ENCODE peak calls at places on chromosome 14, in eight cellular contexts. V is left ventricle myocardium inferior; M is hepatocyte; O is CD8-positive, alpha-beta T cell; C is left lung; H is fibroblast of pulmonary artery; Z is adrenal gland; P is brain microvascular endothelial cell. E is an unnamed sample.

GRCh38 chr14:40436551-40436950 is 1004.3 kb upstream of the FBXO33 start:
- DNase-seq in V (no peak), M (no peak), O (no peak), C (no peak), H (no peak), Z (no peak), P (no peak), E (no peak)

GRCh38 chr14:92951912-92952471 is 29.0 kb downstream of the CHGA start:
- DNase-seq in V (peak), M (peak), O (peak), C (peak), H (peak), Z (peak), P (peak), E (peak)

GRCh38 chr14:21308132-21308478 is 28.2 kb downstream of the RPGRIP1 start:
- DNase-seq in V (no peak), M (peak), O (no peak), C (no peak), H (no peak), Z (no peak), P (no peak), E (no peak)

GRCh38 chr14:72810201-72810600 is 83.7 kb downstream of the DPF3 start:
- DNase-seq in V (no peak), M (no peak), O (no peak), C (no peak), H (no peak), Z (no peak), P (no peak), E (peak)

GRCh38 chr14:92452471-92452870 is 61.1 kb upstream of the RIN3 start:
- DNase-seq in V (no peak), M (no peak), O (no peak), C (no peak), H (no peak), Z (no peak), P (no peak), E (no peak)

GRCh38 chr14:102029956-102030355 is 56.9 kb downstream of the HSP90AA1 start:
- DNase-seq in V (no peak), M (no peak), O (no peak), C (no peak), H (no peak), Z (no peak), P (peak), E (no peak)

GRCh38 chr14:61033024-61033423 is 52.0 kb downstream of the SLC38A6 start:
- DNase-seq in V (no peak), M (no peak), O (no peak), C (no peak), H (no peak), Z (no peak), P (no peak), E (no peak)

GRCh38 chr14:93744876-93745275 is 43.4 kb downstream of the PRIMA1 start:
- DNase-seq in V (no peak), M (no peak), O (no peak), C (no peak), H (no peak), Z (no peak), P (no peak), E (no peak)

GRCh38 chr14:100581228-100582145 is 5.7 kb downstream of the BEGAIN start:
- DNase-seq in V (peak), M (no peak), O (no peak), C (no peak), H (no peak), Z (no peak), P (no peak), E (no peak)

GRCh38 chr14:81132492-81132891 is 88.3 kb downstream of the GTF2A1 start:
- DNase-seq in V (no peak), M (no peak), O (no peak), C (no peak), H (no peak), Z (no peak), P (no peak), E (no peak)

GRCh38 chr14:96178674-96179321 is 25.8 kb upstream of the BDKRB2 start:
- DNase-seq in V (no peak), M (no peak), O (no peak), C (no peak), H (no peak), Z (no peak), P (no peak), E (no peak)

GRCh38 chr14:98792171-98792570 is 479.8 kb downstream of the BCL11B start:
- DNase-seq in V (no peak), M (no peak), O (no peak), C (no peak), H (no peak), Z (no peak), P (no peak), E (no peak)

GRCh38 chr14:105861985-105862465 is 335.6 kb downstream of the TMEM121 start:
- DNase-seq in V (peak), M (no peak), O (peak), C (peak), H (no peak), Z (no peak), P (no peak), E (no peak)

GRCh38 chr14:51211149-51211548 is 28.9 kb upstream of the TMX1 start:
- DNase-seq in V (no peak), M (no peak), O (no peak), C (no peak), H (peak), Z (no peak), P (peak), E (peak)

GRCh38 chr14:69086537-69086936 is 66.4 kb downstream of the DCAF5 start:
- DNase-seq in V (no peak), M (no peak), O (no peak), C (no peak), H (no peak), Z (no peak), P (no peak), E (no peak)

GRCh38 chr14:98144964-98145363 is 1127.0 kb downstream of the BCL11B start:
- DNase-seq in V (no peak), M (peak), O (no peak), C (no peak), H (peak), Z (no peak), P (peak), E (peak)

GRCh38 chr14:96911499-96912130 is 114.4 kb downstream of the VRK1 start:
- DNase-seq in V (no peak), M (no peak), O (no peak), C (no peak), H (no peak), Z (no peak), P (no peak), E (no peak)

GRCh38 chr14:72792051-72792788 is 101.7 kb downstream of the DPF3 start:
- DNase-seq in V (peak), M (no peak), O (no peak), C (no peak), H (no peak), Z (peak), P (peak), E (no peak)

GRCh38 chr14:21346532-21347135 is 37.2 kb downstream of the SUPT16H start:
- DNase-seq in V (no peak), M (no peak), O (no peak), C (no peak), H (no peak), Z (no peak), P (no peak), E (no peak)

GRCh38 chr14:57168138-57168695 is 100.5 kb downstream of the EXOC5 start:
- DNase-seq in V (no peak), M (peak), O (no peak), C (no peak), H (no peak), Z (no peak), P (no peak), E (no peak)

GRCh38 chr14:105853089-105853906 is 326.9 kb downstream of the TMEM121 start:
- DNase-seq in V (no peak), M (no peak), O (peak), C (peak), H (no peak), Z (no peak), P (no peak), E (no peak)

GRCh38 chr14:80927385-80927989 is 14.1 kb downstream of the CEP128 start:
- DNase-seq in V (no peak), M (no peak), O (no peak), C (no peak), H (no peak), Z (no peak), P (no peak), E (peak)

GRCh38 chr14:21894003-21894897 is 220.6 kb upstream of the OR4E1 start:
- DNase-seq in V (no peak), M (peak), O (peak), C (no peak), H (no peak), Z (no peak), P (no peak), E (no peak)

GRCh38 chr14:61041704-61042103 is 60.7 kb downstream of the SLC38A6 start:
- DNase-seq in V (no peak), M (no peak), O (no peak), C (no peak), H (no peak), Z (no peak), P (no peak), E (no peak)

GRCh38 chr14:55152052-55152753 is 23.2 kb downstream of the LGALS3 start:
- DNase-seq in V (no peak), M (no peak), O (no peak), C (no peak), H (peak), Z (no peak), P (no peak), E (no peak)

GRCh38 chr14:93954900-93955891 is 21.2 kb downstream of the ASB2 start:
- DNase-seq in V (no peak), M (no peak), O (peak), C (peak), H (no peak), Z (no peak), P (no peak), E (no peak)

GRCh38 chr14:80658733-80659132 is 282.8 kb downstream of the CEP128 start:
- DNase-seq in V (no peak), M (no peak), O (no peak), C (no peak), H (no peak), Z (no peak), P (no peak), E (no peak)

GRCh38 chr14:95026851-95027463 is 130.4 kb downstream of the DICER1 start:
- DNase-seq in V (no peak), M (no peak), O (no peak), C (no peak), H (no peak), Z (no peak), P (no peak), E (no peak)

GRCh38 chr14:71647086-71647784 is 285.0 kb upstream of the RGS6 start:
- DNase-seq in V (no peak), M (peak), O (no peak), C (no peak), H (no peak), Z (no peak), P (no peak), E (peak)

GRCh38 chr14:43408472-43408871 is 1098.6 kb downstream of the FSCB start:
- DNase-seq in V (no peak), M (no peak), O (no peak), C (no peak), H (no peak), Z (no peak), P (no peak), E (peak)

GRCh38 chr14:32366256-32366655 is 37.2 kb downstream of the AKAP6 start:
- DNase-seq in V (no peak), M (peak), O (no peak), C (no peak), H (peak), Z (no peak), P (peak), E (no peak)

GRCh38 chr14:20855652-20856291 is 35.4 kb upstream of the RNASE3 start:
- DNase-seq in V (peak), M (peak), O (no peak), C (peak), H (peak), Z (peak), P (peak), E (peak)

GRCh38 chr14:34340226-34340625 is 121.8 kb downstream of the SPTSSA start:
- DNase-seq in V (no peak), M (no peak), O (no peak), C (no peak), H (no peak), Z (no peak), P (no peak), E (peak)

GRCh38 chr14:79328863-79329262 is 882.4 kb downstream of the DIO2 start:
- DNase-seq in V (no peak), M (no peak), O (no peak), C (no peak), H (no peak), Z (no peak), P (no peak), E (peak)

GRCh38 chr14:81765654-81766275 is 232.1 kb upstream of the SEL1L start:
- DNase-seq in V (no peak), M (no peak), O (no peak), C (no peak), H (no peak), Z (no peak), P (no peak), E (no peak)

GRCh38 chr14:75886661-75887348 is 95.0 kb downstream of the TGFB3 start:
- DNase-seq in V (no peak), M (no peak), O (no peak), C (no peak), H (peak), Z (no peak), P (no peak), E (peak)

GRCh38 chr14:75885829-75886228 is 96.0 kb downstream of the TGFB3 start:
- DNase-seq in V (no peak), M (no peak), O (no peak), C (no peak), H (peak), Z (no peak), P (peak), E (peak)

GRCh38 chr14:75880512-75880911 is 101.3 kb downstream of the TGFB3 start:
- DNase-seq in V (no peak), M (no peak), O (no peak), C (no peak), H (no peak), Z (no peak), P (no peak), E (no peak)

GRCh38 chr14:75881986-75882385 is 99.8 kb downstream of the TGFB3 start:
- DNase-seq in V (no peak), M (no peak), O (no peak), C (no peak), H (no peak), Z (no peak), P (peak), E (no peak)

DNA sequence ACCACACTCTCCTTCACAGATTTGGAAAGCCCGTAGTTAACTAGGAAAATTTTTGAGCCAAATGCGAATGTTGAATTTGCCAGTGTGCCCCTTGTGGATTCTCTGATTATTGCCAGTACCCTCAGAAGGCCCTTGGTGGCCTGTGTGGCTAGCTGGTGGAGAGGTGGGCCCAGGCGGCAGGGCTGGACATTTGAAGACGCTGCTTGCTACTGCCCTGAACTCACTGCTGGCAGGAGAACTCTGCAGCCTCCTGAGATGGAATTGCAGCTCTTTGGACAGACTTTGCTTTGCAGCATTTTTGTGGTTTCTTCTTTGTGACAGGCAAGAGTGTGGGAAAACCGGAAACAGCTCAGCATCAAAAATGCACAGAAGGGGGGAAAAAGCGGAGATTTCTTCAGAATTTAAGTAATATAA is 97.6 kb downstream of the TGFB3 start:
- DNase-seq in V (no peak), M (no peak), O (no peak), C (no peak), H (peak), Z (no peak), P (peak), E (peak)
- TF ChIP-seq CTCF in V (peak), M (peak), O (no peak), C (no peak), H (peak), Z (peak), P (peak), E (peak)

GRCh38 chr14:89651805-89652204 is 234.8 kb upstream of the FOXN3 start:
- DNase-seq in V (no peak), M (no peak), O (no peak), C (no peak), H (no peak), Z (no peak), P (no peak), E (no peak)
- H3K4me3 ChIP-seq in V (no peak), M (no peak), O (no peak), C (no peak), H (no peak), Z (no peak), P (no peak), E (no peak)

GRCh38 chr14:45144658-45145057 is 8.9 kb downstream of the FANCM start:
- DNase-seq in V (no peak), M (no peak), O (no peak), C (no peak), H (no peak), Z (no peak), P (no peak), E (no peak)

GRCh38 chr14:45145214-45145613 is 9.5 kb downstream of the FANCM start:
- DNase-seq in V (no peak), M (no peak), O (no peak), C (no peak), H (no peak), Z (no peak), P (no peak), E (no peak)

GRCh38 chr14:45135181-45135580 is 549 bp upstream of the FANCM start:
- DNase-seq in V (no peak), M (peak), O (no peak), C (no peak), H (peak), Z (no peak), P (peak), E (peak)

GRCh38 chr14:45135659-45136314 is at the start of gene FANCM:
- DNase-seq in V (peak), M (peak), O (peak), C (peak), H (peak), Z (peak), P (peak), E (peak)

GRCh38 chr14:45140661-45141187 is 5.0 kb downstream of the FANCM start:
- DNase-seq in V (no peak), M (no peak), O (no peak), C (no peak), H (no peak), Z (no peak), P (no peak), E (peak)
- TF ChIP-seq CTCF in V (no peak), M (no peak), O (no peak), C (no peak), H (no peak), Z (no peak), P (no peak), E (no peak)

DNA sequence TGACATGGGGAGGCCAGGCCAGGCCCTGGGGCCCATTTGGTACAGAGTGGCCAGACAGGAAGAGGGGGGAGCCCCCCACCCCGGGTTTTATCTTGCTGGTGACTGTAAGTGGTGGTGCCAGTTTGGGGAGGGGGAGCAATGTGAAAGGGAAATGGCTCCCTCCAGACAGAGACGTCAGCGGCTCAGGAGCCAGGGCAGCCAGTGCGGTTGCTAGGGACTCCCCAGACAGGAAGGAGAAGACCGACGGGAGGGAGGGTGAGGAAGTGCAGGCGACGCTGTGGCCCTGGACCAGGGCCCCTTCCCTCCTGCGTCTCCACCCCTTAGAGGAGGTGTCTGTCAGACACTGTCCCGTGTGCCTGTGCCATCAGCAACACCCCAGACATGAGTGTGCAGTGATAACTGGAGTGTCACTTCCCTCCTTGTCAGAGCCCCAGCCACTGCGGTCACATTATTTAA is 7.0 kb downstream of the VASH1 start:
- DNase-seq in V (peak), M (no peak), O (peak), C (peak), H (peak), Z (no peak), P (no peak), E (no peak)
- H3K4me3 ChIP-seq in V (peak), M (no peak), O (no peak), C (no peak), H (no peak), Z (no peak), P (no peak), E (no peak)

GRCh38 chr14:64960762-64961276 is 11.3 kb downstream of the RAB15 start:
- DNase-seq in V (no peak), M (no peak), O (no peak), C (no peak), H (no peak), Z (no peak), P (no peak), E (no peak)
- TF ChIP-seq CTCF in V (no peak), M (no peak), O (no peak), C (no peak), H (no peak), Z (no peak), P (peak), E (peak)

DNA sequence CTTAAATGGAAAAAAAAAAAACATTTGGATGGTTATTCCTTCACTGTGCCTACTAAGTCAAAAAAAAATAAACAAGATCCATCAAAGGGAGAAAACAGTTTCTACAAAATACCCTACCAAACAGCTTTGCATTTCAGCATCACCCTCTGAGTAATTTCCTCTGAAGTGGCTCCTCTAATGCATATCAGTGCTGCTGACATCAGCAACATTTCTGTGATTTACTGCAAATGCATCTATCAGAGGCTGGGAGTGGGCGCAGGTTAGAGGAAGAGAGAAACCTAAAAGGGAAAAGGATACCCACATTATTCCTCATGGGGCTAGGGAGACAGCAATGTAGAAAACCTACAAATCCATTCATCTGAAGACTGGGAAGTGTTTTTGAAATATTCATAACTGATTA is 45.9 kb downstream of the KCNK10 start:
- DNase-seq in V (no peak), M (no peak), O (no peak), C (no peak), H (no peak), Z (no peak), P (no peak), E (peak)
- H3K4me3 ChIP-seq in V (no peak), M (no peak), O (no peak), C (no peak), H (no peak), Z (no peak), P (no peak), E (no peak)

E was measured in bronchial epithelial cell.